ENCODE peak calls at places on chromosomes 2 and 18, in seven cellular contexts. One of them, this sample, is unnamed.

GRCh38 chr2:21866316-21866715 is 742.5 kb downstream of the TDRD15 start:
- DNase-seq in osteocyte: no peak
- DNase-seq in psoas muscle: no peak
- DNase-seq in thyroid gland: no peak
- DNase-seq in upper lobe of right lung: no peak
- DNase-seq in GM10248: no peak
- DNase-seq in tibial artery: no peak
- DNase-seq in this sample: no peak

GRCh38 chr18:30987479-30988241 is 54.9 kb downstream of the DSC3 start:
- DNase-seq in osteocyte: no peak
- DNase-seq in psoas muscle: no peak
- DNase-seq in thyroid gland: peak; percentile 76
- DNase-seq in upper lobe of right lung: no peak
- DNase-seq in GM10248: peak; percentile 19
- DNase-seq in tibial artery: no peak
- DNase-seq in this sample: no peak

GRCh38 chr2:63525905-63526304 is 62.4 kb downstream of the WDPCP start:
- DNase-seq in osteocyte: no peak
- DNase-seq in psoas muscle: no peak
- DNase-seq in thyroid gland: no peak
- DNase-seq in upper lobe of right lung: no peak
- DNase-seq in GM10248: no peak
- DNase-seq in tibial artery: no peak
- DNase-seq in this sample: no peak

GRCh38 chr2:241560883-241561474 is 2.4 kb downstream of the BOK start:
- DNase-seq in osteocyte: no peak
- DNase-seq in psoas muscle: no peak
- DNase-seq in thyroid gland: no peak
- DNase-seq in upper lobe of right lung: peak; percentile 59
- DNase-seq in GM10248: no peak
- DNase-seq in tibial artery: no peak
- DNase-seq in this sample: no peak

GRCh38 chr2:239164281-239164871 is 236.4 kb downstream of the HDAC4 start:
- DNase-seq in osteocyte: peak; percentile 64
- DNase-seq in psoas muscle: peak; percentile 5
- DNase-seq in thyroid gland: peak; percentile 1
- DNase-seq in upper lobe of right lung: peak; percentile 69
- DNase-seq in GM10248: no peak
- DNase-seq in tibial artery: peak; percentile 10
- DNase-seq in this sample: peak; percentile 7

GRCh38 chr2:99754215-99754614 is 264.4 kb upstream of the REV1 start:
- DNase-seq in osteocyte: no peak
- DNase-seq in psoas muscle: no peak
- DNase-seq in thyroid gland: no peak
- DNase-seq in upper lobe of right lung: no peak
- DNase-seq in GM10248: no peak
- DNase-seq in tibial artery: no peak
- DNase-seq in this sample: no peak

GRCh38 chr18:8660316-8660715 is 45.0 kb upstream of the MTCL1 start:
- DNase-seq in osteocyte: no peak
- DNase-seq in psoas muscle: no peak
- DNase-seq in thyroid gland: no peak
- DNase-seq in upper lobe of right lung: no peak
- DNase-seq in GM10248: no peak
- DNase-seq in tibial artery: no peak
- DNase-seq in this sample: no peak

GRCh38 chr2:45729753-45730512 is 78.5 kb downstream of the PRKCE start:
- DNase-seq in osteocyte: no peak
- DNase-seq in psoas muscle: no peak
- DNase-seq in thyroid gland: peak; percentile 16
- DNase-seq in upper lobe of right lung: no peak
- DNase-seq in GM10248: peak; percentile 47
- DNase-seq in tibial artery: no peak
- DNase-seq in this sample: no peak

GRCh38 chr2:36427790-36428243 is 72.2 kb downstream of the CRIM1 start:
- DNase-seq in osteocyte: no peak
- DNase-seq in psoas muscle: peak; percentile 26
- DNase-seq in thyroid gland: no peak
- DNase-seq in upper lobe of right lung: no peak
- DNase-seq in GM10248: no peak
- DNase-seq in tibial artery: no peak
- DNase-seq in this sample: no peak

GRCh38 chr18:10727477-10727876 is 201.7 kb downstream of the NAPG start:
- DNase-seq in osteocyte: no peak
- DNase-seq in psoas muscle: no peak
- DNase-seq in thyroid gland: no peak
- DNase-seq in upper lobe of right lung: no peak
- DNase-seq in GM10248: no peak
- DNase-seq in tibial artery: no peak
- DNase-seq in this sample: no peak

GRCh38 chr2:184304006-184304405 is 294.3 kb upstream of the ZNF804A start:
- DNase-seq in osteocyte: no peak
- DNase-seq in psoas muscle: no peak
- DNase-seq in thyroid gland: no peak
- DNase-seq in upper lobe of right lung: no peak
- DNase-seq in GM10248: no peak
- DNase-seq in tibial artery: no peak
- DNase-seq in this sample: no peak

GRCh38 chr2:85583667-85584353 is 421 bp upstream of the VAMP5 start:
- DNase-seq in osteocyte: no peak
- DNase-seq in psoas muscle: no peak
- DNase-seq in thyroid gland: no peak
- DNase-seq in upper lobe of right lung: no peak
- DNase-seq in GM10248: no peak
- DNase-seq in tibial artery: no peak
- DNase-seq in this sample: no peak

GRCh38 chr18:8673276-8674209 is 31.8 kb upstream of the MTCL1 start:
- DNase-seq in osteocyte: no peak
- DNase-seq in psoas muscle: no peak
- DNase-seq in thyroid gland: no peak
- DNase-seq in upper lobe of right lung: no peak
- DNase-seq in GM10248: peak; percentile 52
- DNase-seq in tibial artery: no peak
- DNase-seq in this sample: no peak

GRCh38 chr2:109409347-109410020 is 204.3 kb downstream of the SEPTIN10 start:
- DNase-seq in osteocyte: no peak
- DNase-seq in psoas muscle: no peak
- DNase-seq in thyroid gland: no peak
- DNase-seq in upper lobe of right lung: no peak
- DNase-seq in GM10248: no peak
- DNase-seq in tibial artery: no peak
- DNase-seq in this sample: no peak

GRCh38 chr2:40511661-40512213 is 59.8 kb upstream of the SLC8A1 start:
- DNase-seq in osteocyte: no peak
- DNase-seq in psoas muscle: peak; percentile 18
- DNase-seq in thyroid gland: peak; percentile 26
- DNase-seq in upper lobe of right lung: no peak
- DNase-seq in GM10248: no peak
- DNase-seq in tibial artery: peak; percentile 42
- DNase-seq in this sample: no peak

GRCh38 chr2:7572460-7572859 is 655.2 kb downstream of the RNF144A start:
- DNase-seq in osteocyte: no peak
- DNase-seq in psoas muscle: no peak
- DNase-seq in thyroid gland: no peak
- DNase-seq in upper lobe of right lung: no peak
- DNase-seq in GM10248: no peak
- DNase-seq in tibial artery: no peak
- DNase-seq in this sample: no peak

GRCh38 chr2:49465157-49465831 is 311.0 kb upstream of the FSHR start:
- DNase-seq in osteocyte: no peak
- DNase-seq in psoas muscle: no peak
- DNase-seq in thyroid gland: no peak
- DNase-seq in upper lobe of right lung: no peak
- DNase-seq in GM10248: no peak
- DNase-seq in tibial artery: no peak
- DNase-seq in this sample: no peak

DNA sequence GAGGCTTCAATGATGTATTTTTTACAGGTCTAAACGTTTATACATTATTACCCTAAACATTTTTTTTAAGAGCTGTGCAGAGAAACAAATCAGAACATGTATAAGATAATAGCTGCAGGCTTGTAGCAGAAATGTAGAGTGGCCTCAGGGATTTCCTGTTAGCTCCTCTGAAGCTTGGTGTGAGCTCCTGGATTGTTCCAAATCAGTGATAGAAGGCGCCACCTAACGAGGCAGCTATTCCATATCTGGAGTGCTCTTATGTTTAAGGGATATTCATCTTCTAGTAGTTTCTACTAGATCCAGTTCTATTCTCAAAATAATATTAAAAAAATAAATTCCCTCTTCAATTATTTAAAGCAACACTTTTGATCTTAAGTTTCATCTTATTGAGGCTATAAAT is 93.1 kb downstream of the LRP1B start:
- DNase-seq in osteocyte: no peak
- DNase-seq in psoas muscle: no peak
- DNase-seq in thyroid gland: no peak
- DNase-seq in upper lobe of right lung: no peak
- DNase-seq in GM10248: no peak
- DNase-seq in tibial artery: no peak
- DNase-seq in this sample: no peak
- TF ChIP-seq CTCF in osteocyte: peak; percentile 40
- TF ChIP-seq CTCF in psoas muscle: no peak
- TF ChIP-seq CTCF in thyroid gland: no peak
- TF ChIP-seq CTCF in upper lobe of right lung: no peak
- TF ChIP-seq CTCF in GM10248: no peak
- TF ChIP-seq CTCF in tibial artery: no peak
- TF ChIP-seq CTCF in this sample: no peak

GRCh38 chr2:234146087-234146826 is 95.8 kb downstream of the SPP2 start:
- DNase-seq in osteocyte: no peak
- DNase-seq in psoas muscle: no peak
- DNase-seq in thyroid gland: no peak
- DNase-seq in upper lobe of right lung: no peak
- DNase-seq in GM10248: no peak
- DNase-seq in tibial artery: no peak
- DNase-seq in this sample: no peak
- TF ChIP-seq CTCF in osteocyte: no peak
- TF ChIP-seq CTCF in psoas muscle: no peak
- TF ChIP-seq CTCF in thyroid gland: no peak
- TF ChIP-seq CTCF in upper lobe of right lung: no peak
- TF ChIP-seq CTCF in GM10248: no peak
- TF ChIP-seq CTCF in tibial artery: no peak
- TF ChIP-seq CTCF in this sample: no peak

GRCh38 chr2:9909106-9909505 is 42.4 kb upstream of the GRHL1 start:
- DNase-seq in osteocyte: no peak
- DNase-seq in psoas muscle: no peak
- DNase-seq in thyroid gland: no peak
- DNase-seq in upper lobe of right lung: no peak
- DNase-seq in GM10248: no peak
- DNase-seq in tibial artery: no peak
- DNase-seq in this sample: no peak
- TF ChIP-seq CTCF in osteocyte: no peak
- TF ChIP-seq CTCF in psoas muscle: no peak
- TF ChIP-seq CTCF in thyroid gland: no peak
- TF ChIP-seq CTCF in upper lobe of right lung: no peak
- TF ChIP-seq CTCF in GM10248: no peak
- TF ChIP-seq CTCF in tibial artery: no peak
- TF ChIP-seq CTCF in this sample: no peak

DNA sequence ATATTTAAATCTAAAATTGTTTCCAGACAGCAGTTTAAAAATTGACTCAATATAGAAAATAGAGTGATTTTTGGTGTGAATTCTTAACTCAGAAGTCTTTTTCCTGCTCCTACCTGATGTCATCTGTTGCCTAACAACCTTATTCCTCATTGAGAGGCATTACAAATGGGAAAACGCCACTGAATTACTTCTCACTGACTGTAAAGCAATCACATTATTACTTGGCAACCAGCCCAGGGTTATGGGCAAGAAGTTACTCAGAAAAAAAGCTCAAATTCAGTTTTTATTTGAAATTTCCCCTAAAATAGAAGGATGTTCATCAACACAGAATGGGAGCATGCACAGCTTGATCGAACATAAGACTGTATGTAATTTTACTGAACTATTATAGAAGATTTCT is 201.8 kb upstream of the GULP1 start:
- DNase-seq in osteocyte: no peak
- DNase-seq in psoas muscle: no peak
- DNase-seq in thyroid gland: no peak
- DNase-seq in upper lobe of right lung: no peak
- DNase-seq in GM10248: no peak
- DNase-seq in tibial artery: no peak
- DNase-seq in this sample: no peak
- TF ChIP-seq CTCF in osteocyte: no peak
- TF ChIP-seq CTCF in psoas muscle: no peak
- TF ChIP-seq CTCF in thyroid gland: no peak
- TF ChIP-seq CTCF in upper lobe of right lung: no peak
- TF ChIP-seq CTCF in GM10248: no peak
- TF ChIP-seq CTCF in tibial artery: no peak
- TF ChIP-seq CTCF in this sample: no peak

DNA sequence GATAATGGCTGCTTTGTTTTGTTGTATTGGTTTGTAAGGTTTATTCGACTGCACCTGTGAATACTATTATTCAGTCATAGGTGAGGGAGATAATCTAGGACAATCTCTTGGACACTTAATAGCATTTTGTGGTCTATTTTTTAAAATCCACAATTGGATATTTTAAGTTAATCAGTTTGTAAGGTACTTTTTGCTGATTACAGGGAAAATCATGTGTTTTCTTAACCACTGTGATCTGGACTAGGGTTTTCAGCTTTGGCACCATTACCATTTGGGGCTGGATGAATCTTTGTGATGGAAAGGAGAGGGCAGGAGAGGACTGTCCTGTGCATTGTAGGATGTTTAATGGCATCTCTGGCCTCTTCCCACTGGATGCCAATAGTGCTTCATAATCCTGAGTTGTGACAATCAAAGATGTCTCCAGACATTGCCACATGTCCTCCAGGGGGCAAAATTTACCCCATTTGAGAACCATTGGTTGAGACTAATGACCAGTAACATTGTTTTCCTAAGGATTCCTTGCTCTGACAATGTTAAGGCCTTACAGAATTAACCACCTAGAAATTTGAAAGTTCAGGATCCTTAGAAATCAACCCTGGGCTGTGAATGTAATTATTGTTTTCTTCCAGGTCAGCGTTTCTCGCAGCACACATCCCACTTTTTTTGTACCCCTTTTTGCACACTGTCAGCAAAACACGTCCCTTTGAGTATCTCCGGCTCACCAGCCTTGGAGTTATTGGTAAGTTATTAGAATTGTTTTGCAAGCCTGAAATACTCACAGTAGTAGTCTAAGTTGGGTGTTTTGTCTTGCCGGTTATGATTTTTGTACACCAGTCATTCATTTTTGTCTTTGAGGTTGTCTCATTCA is 15.6 kb downstream of the CNOT9 start:
- DNase-seq in osteocyte: no peak
- DNase-seq in psoas muscle: no peak
- DNase-seq in thyroid gland: no peak
- DNase-seq in upper lobe of right lung: no peak
- DNase-seq in GM10248: no peak
- DNase-seq in tibial artery: no peak
- DNase-seq in this sample: no peak
- TF ChIP-seq CTCF in osteocyte: peak; percentile 37
- TF ChIP-seq CTCF in psoas muscle: no peak
- TF ChIP-seq CTCF in thyroid gland: no peak
- TF ChIP-seq CTCF in upper lobe of right lung: no peak
- TF ChIP-seq CTCF in GM10248: no peak
- TF ChIP-seq CTCF in tibial artery: no peak
- TF ChIP-seq CTCF in this sample: no peak

GRCh38 chr2:211434773-211435172 is 878.4 kb downstream of the CPS1 start:
- DNase-seq in osteocyte: no peak
- DNase-seq in psoas muscle: no peak
- DNase-seq in thyroid gland: no peak
- DNase-seq in upper lobe of right lung: no peak
- DNase-seq in GM10248: no peak
- DNase-seq in tibial artery: no peak
- DNase-seq in this sample: no peak
- TF ChIP-seq CTCF in osteocyte: no peak
- TF ChIP-seq CTCF in psoas muscle: no peak
- TF ChIP-seq CTCF in thyroid gland: no peak
- TF ChIP-seq CTCF in upper lobe of right lung: no peak
- TF ChIP-seq CTCF in GM10248: no peak
- TF ChIP-seq CTCF in tibial artery: no peak
- TF ChIP-seq CTCF in this sample: no peak

GRCh38 chr2:83587309-83587708 is 871.8 kb downstream of the SUCLG1 start:
- DNase-seq in osteocyte: no peak
- DNase-seq in psoas muscle: no peak
- DNase-seq in thyroid gland: no peak
- DNase-seq in upper lobe of right lung: no peak
- DNase-seq in GM10248: no peak
- DNase-seq in tibial artery: no peak
- DNase-seq in this sample: no peak
- TF ChIP-seq CTCF in osteocyte: no peak
- TF ChIP-seq CTCF in psoas muscle: no peak
- TF ChIP-seq CTCF in thyroid gland: no peak
- TF ChIP-seq CTCF in upper lobe of right lung: no peak
- TF ChIP-seq CTCF in GM10248: no peak
- TF ChIP-seq CTCF in tibial artery: no peak
- TF ChIP-seq CTCF in this sample: no peak